ENCODE peak calls at places on chromosome 14, in five cellular contexts. One of them, this sample, is unnamed.
A peak's percentile ranks its signal among the peaks of the same experiment; 100 is the strongest.

GRCh38 chr14:38958589-38958988 is 144.4 kb downstream of the SEC23A start:
- DNase-seq in right lobe of liver: no peak
- DNase-seq in stomach: no peak
- DNase-seq in fibroblast of lung: no peak
- DNase-seq in WTC11: no peak
- DNase-seq in this sample: no peak

GRCh38 chr14:105632010-105632409 is 105.6 kb downstream of the TMEM121 start:
- DNase-seq in right lobe of liver: no peak
- DNase-seq in stomach: no peak
- DNase-seq in fibroblast of lung: no peak
- DNase-seq in WTC11: no peak
- DNase-seq in this sample: no peak

GRCh38 chr14:75793806-75794205 is 132.8 kb downstream of the TTLL5 start:
- DNase-seq in right lobe of liver: no peak
- DNase-seq in stomach: no peak
- DNase-seq in fibroblast of lung: peak; percentile 60
- DNase-seq in WTC11: no peak
- DNase-seq in this sample: no peak

GRCh38 chr14:51145246-51145645 is 50.3 kb upstream of the TRIM9 start:
- DNase-seq in right lobe of liver: no peak
- DNase-seq in stomach: no peak
- DNase-seq in fibroblast of lung: peak; percentile 23
- DNase-seq in WTC11: no peak
- DNase-seq in this sample: no peak

GRCh38 chr14:91872517-91873470 is 5.5 kb upstream of the TC2N start:
- DNase-seq in right lobe of liver: peak; percentile 55
- DNase-seq in stomach: peak; percentile 94
- DNase-seq in fibroblast of lung: peak; percentile 93
- DNase-seq in WTC11: no peak
- DNase-seq in this sample: no peak

GRCh38 chr14:102187044-102187443 is 47.3 kb downstream of the WDR20 start:
- DNase-seq in right lobe of liver: no peak
- DNase-seq in stomach: no peak
- DNase-seq in fibroblast of lung: peak; percentile 88
- DNase-seq in WTC11: no peak
- DNase-seq in this sample: no peak

GRCh38 chr14:33307691-33308369 is 369.2 kb downstream of the NPAS3 start:
- DNase-seq in right lobe of liver: no peak
- DNase-seq in stomach: no peak
- DNase-seq in fibroblast of lung: peak; percentile 55
- DNase-seq in WTC11: no peak
- DNase-seq in this sample: no peak

GRCh38 chr14:96616168-96616681 is 114.0 kb downstream of the PAPOLA start:
- DNase-seq in right lobe of liver: no peak
- DNase-seq in stomach: no peak
- DNase-seq in fibroblast of lung: no peak
- DNase-seq in WTC11: peak; percentile 26
- DNase-seq in this sample: no peak

GRCh38 chr14:71165121-71165574 is 257.9 kb downstream of the PCNX1 start:
- DNase-seq in right lobe of liver: no peak
- DNase-seq in stomach: no peak
- DNase-seq in fibroblast of lung: no peak
- DNase-seq in WTC11: no peak
- DNase-seq in this sample: peak; percentile 5

GRCh38 chr14:94129758-94130414 is 482 bp upstream of the IFI27L2 start:
- DNase-seq in right lobe of liver: no peak
- DNase-seq in stomach: no peak
- DNase-seq in fibroblast of lung: peak; percentile 53
- DNase-seq in WTC11: no peak
- DNase-seq in this sample: peak; percentile 45

GRCh38 chr14:105541218-105541617 is 14.8 kb downstream of the TMEM121 start:
- DNase-seq in right lobe of liver: no peak
- DNase-seq in stomach: no peak
- DNase-seq in fibroblast of lung: no peak
- DNase-seq in WTC11: no peak
- DNase-seq in this sample: no peak

GRCh38 chr14:100438678-100439592 is 115.8 kb downstream of the SLC25A47 start:
- DNase-seq in right lobe of liver: peak; percentile 37
- DNase-seq in stomach: peak; percentile 42
- DNase-seq in fibroblast of lung: peak; percentile 47
- DNase-seq in WTC11: no peak
- DNase-seq in this sample: no peak

GRCh38 chr14:91119556-91120311 is 5.9 kb downstream of the DGLUCY start:
- DNase-seq in right lobe of liver: no peak
- DNase-seq in stomach: peak; percentile 33
- DNase-seq in fibroblast of lung: peak; percentile 60
- DNase-seq in WTC11: no peak
- DNase-seq in this sample: no peak

GRCh38 chr14:49581961-49582210 is 4.3 kb downstream of the RPS29 start:
- DNase-seq in right lobe of liver: no peak
- DNase-seq in stomach: no peak
- DNase-seq in fibroblast of lung: no peak
- DNase-seq in WTC11: no peak
- DNase-seq in this sample: no peak

GRCh38 chr14:32494566-32495434 is 165.7 kb downstream of the AKAP6 start:
- DNase-seq in right lobe of liver: no peak
- DNase-seq in stomach: no peak
- DNase-seq in fibroblast of lung: no peak
- DNase-seq in WTC11: no peak
- DNase-seq in this sample: no peak

GRCh38 chr14:100341301-100342031 is 18.3 kb downstream of the SLC25A47 start:
- DNase-seq in right lobe of liver: peak; percentile 47
- DNase-seq in stomach: peak; percentile 41
- DNase-seq in fibroblast of lung: peak; percentile 66
- DNase-seq in WTC11: no peak
- DNase-seq in this sample: no peak

DNA sequence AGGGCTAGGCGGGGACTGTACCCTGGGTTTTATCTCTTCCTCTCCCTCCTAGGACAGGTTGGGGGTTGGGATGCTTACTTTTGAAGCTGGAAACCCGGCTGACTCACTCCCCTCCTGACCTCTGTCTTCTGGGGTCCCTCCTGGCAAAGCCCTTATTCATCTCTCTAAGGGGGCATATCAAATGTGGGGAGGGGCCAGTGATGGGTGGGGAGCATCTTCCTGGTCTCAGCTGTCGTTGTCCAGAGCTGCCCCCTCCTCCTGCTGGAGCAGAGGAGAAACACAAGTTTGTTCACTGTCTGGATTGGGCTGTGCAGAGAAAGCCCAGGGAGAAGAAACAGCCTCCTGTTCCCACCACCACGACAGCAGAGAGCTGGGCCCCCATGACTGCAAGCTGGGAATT is 85.8 kb downstream of the TNFAIP2 start:
- DNase-seq in right lobe of liver: no peak
- DNase-seq in stomach: no peak
- DNase-seq in fibroblast of lung: no peak
- DNase-seq in WTC11: no peak
- DNase-seq in this sample: no peak
- TF ChIP-seq CTCF in right lobe of liver: no peak
- TF ChIP-seq CTCF in stomach: no peak
- TF ChIP-seq CTCF in fibroblast of lung: peak; percentile 28
- TF ChIP-seq CTCF in WTC11: no peak
- TF ChIP-seq CTCF in this sample: no peak

GRCh38 chr14:47211263-47211662 is 464.1 kb downstream of the MDGA2 start:
- DNase-seq in right lobe of liver: no peak
- DNase-seq in stomach: no peak
- DNase-seq in fibroblast of lung: no peak
- DNase-seq in WTC11: no peak
- DNase-seq in this sample: no peak
- TF ChIP-seq CTCF in right lobe of liver: no peak
- TF ChIP-seq CTCF in stomach: no peak
- TF ChIP-seq CTCF in fibroblast of lung: no peak
- TF ChIP-seq CTCF in WTC11: no peak
- TF ChIP-seq CTCF in this sample: no peak

GRCh38 chr14:74084277-74085046 is at the start of the genes ALDH6A1 and LIN52:
- DNase-seq in right lobe of liver: peak; percentile 99
- DNase-seq in stomach: peak; percentile 99
- DNase-seq in fibroblast of lung: peak; percentile 100
- DNase-seq in WTC11: peak; percentile 100
- DNase-seq in this sample: peak; percentile 100
- TF ChIP-seq CTCF in right lobe of liver: no peak
- TF ChIP-seq CTCF in stomach: no peak
- TF ChIP-seq CTCF in fibroblast of lung: no peak
- TF ChIP-seq CTCF in WTC11: no peak
- TF ChIP-seq CTCF in this sample: no peak

GRCh38 chr14:95274283-95274682 is 45.4 kb downstream of the CLMN start:
- DNase-seq in right lobe of liver: no peak
- DNase-seq in stomach: no peak
- DNase-seq in fibroblast of lung: no peak
- DNase-seq in WTC11: no peak
- DNase-seq in this sample: no peak

GRCh38 chr14:95273041-95273978 is 46.4 kb downstream of the CLMN start:
- DNase-seq in right lobe of liver: no peak
- DNase-seq in stomach: peak; percentile 50
- DNase-seq in fibroblast of lung: no peak
- DNase-seq in WTC11: no peak
- DNase-seq in this sample: no peak

GRCh38 chr14:95270203-95270602 is 49.5 kb downstream of the CLMN start:
- DNase-seq in right lobe of liver: no peak
- DNase-seq in stomach: no peak
- DNase-seq in fibroblast of lung: no peak
- DNase-seq in WTC11: no peak
- DNase-seq in this sample: no peak

GRCh38 chr14:95269493-95269892 is 50.2 kb downstream of the CLMN start:
- DNase-seq in right lobe of liver: no peak
- DNase-seq in stomach: no peak
- DNase-seq in fibroblast of lung: no peak
- DNase-seq in WTC11: no peak
- DNase-seq in this sample: no peak

DNA sequence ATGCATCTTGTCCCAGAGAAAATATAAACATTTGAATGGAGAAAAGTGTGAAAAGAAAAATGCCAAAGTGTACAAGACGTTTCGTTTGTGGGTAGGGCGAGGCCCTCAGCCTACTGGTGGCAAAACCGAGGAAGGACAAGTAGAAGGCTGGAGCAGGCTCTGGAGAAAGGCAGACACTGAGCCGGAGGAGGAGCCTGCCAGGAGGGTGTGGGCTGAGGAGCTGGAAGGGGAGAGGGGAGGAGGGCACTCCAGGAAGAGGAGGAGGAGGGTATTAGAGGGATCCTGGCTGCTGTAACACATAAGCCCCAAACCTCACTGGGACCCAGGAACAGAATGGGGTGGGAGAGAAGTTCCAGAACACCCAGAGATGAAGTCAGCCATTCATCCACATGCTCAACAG is 47.7 kb downstream of the CLMN start:
- DNase-seq in right lobe of liver: no peak
- DNase-seq in stomach: no peak
- DNase-seq in fibroblast of lung: no peak
- DNase-seq in WTC11: no peak
- DNase-seq in this sample: no peak
- TF ChIP-seq CTCF in right lobe of liver: no peak
- TF ChIP-seq CTCF in stomach: no peak
- TF ChIP-seq CTCF in fibroblast of lung: no peak
- TF ChIP-seq CTCF in WTC11: no peak
- TF ChIP-seq CTCF in this sample: no peak

GRCh38 chr14:85276829-85277228 is 253.1 kb upstream of the FLRT2 start:
- DNase-seq in right lobe of liver: no peak
- DNase-seq in stomach: no peak
- DNase-seq in fibroblast of lung: no peak
- DNase-seq in WTC11: no peak
- DNase-seq in this sample: no peak
- TF ChIP-seq CTCF in right lobe of liver: no peak
- TF ChIP-seq CTCF in stomach: no peak
- TF ChIP-seq CTCF in fibroblast of lung: no peak
- TF ChIP-seq CTCF in WTC11: no peak
- TF ChIP-seq CTCF in this sample: no peak

GRCh38 chr14:77106666-77107065 is 8.6 kb downstream of the CIPC start:
- DNase-seq in right lobe of liver: no peak
- DNase-seq in stomach: no peak
- DNase-seq in fibroblast of lung: no peak
- DNase-seq in WTC11: no peak
- DNase-seq in this sample: no peak
- TF ChIP-seq CTCF in right lobe of liver: no peak
- TF ChIP-seq CTCF in stomach: no peak
- TF ChIP-seq CTCF in fibroblast of lung: no peak
- TF ChIP-seq CTCF in WTC11: no peak
- TF ChIP-seq CTCF in this sample: no peak